ENCODE peak calls at places on chromosomes 2 and 18, in ten cellular contexts. U, R, T, K, J, Q, O, A, P and F are unnamed samples. For H3K27me3, the result is how much of the 10 kb centered on the place peaks cover.

GRCh38 chr18:72155327-72155726 is 388.8 kb downstream of the CBLN2 start:
- DNase-seq in O (no peak), Q (no peak), U (peak), T (no peak), P (no peak), K (no peak), A (no peak), J (no peak), R (peak), F (peak)

GRCh38 chr2:71833855-71834554 is 313.7 kb downstream of the CYP26B1 start:
- DNase-seq in R (no peak), O (no peak), J (no peak), A (peak), K (no peak), P (peak), T (no peak), U (no peak), Q (peak), F (peak)

GRCh38 chr2:50444286-50444685 is 587.6 kb downstream of the NRXN1 start:
- DNase-seq in R (no peak), T (no peak), U (no peak), O (no peak), A (peak), Q (no peak), P (no peak), J (no peak), K (no peak), F (no peak)

GRCh38 chr18:74942319-74942910 is 266.5 kb downstream of the PTGR3 start:
- DNase-seq in O (no peak), Q (no peak), J (no peak), A (no peak), K (no peak), P (no peak), U (no peak), T (no peak), R (no peak), F (no peak)

GRCh38 chr2:228986961-228987360 is 284.1 kb downstream of the PID1 start:
- DNase-seq in J (no peak), P (no peak), U (no peak), K (no peak), Q (no peak), R (no peak), T (no peak), A (peak), O (no peak), F (no peak)

GRCh38 chr2:128801581-128801980 is 482.9 kb upstream of the HS6ST1 start:
- DNase-seq in U (no peak), R (no peak), T (no peak), J (no peak), P (no peak), K (no peak), A (no peak), O (no peak), Q (no peak), F (no peak)

GRCh38 chr2:227864161-227864756 is 7.2 kb upstream of the DAW1 start:
- DNase-seq in P (no peak), O (no peak), T (no peak), R (no peak), K (no peak), U (no peak), J (no peak), A (peak), Q (no peak), F (no peak)

GRCh38 chr2:241373449-241373848 is 17.4 kb downstream of the FARP2 start:
- DNase-seq in U (no peak), Q (no peak), K (no peak), O (no peak), R (no peak), T (no peak), J (no peak), A (no peak), P (no peak), F (no peak)

GRCh38 chr2:15715596-15715995 is 123.9 kb downstream of the DDX1 start:
- DNase-seq in R (no peak), U (no peak), Q (no peak), A (no peak), T (no peak), O (no peak), J (no peak), P (no peak), K (no peak), F (no peak)

GRCh38 chr2:101204400-101205095 is 48.1 kb upstream of the CNOT11 start:
- DNase-seq in P (no peak), T (no peak), K (no peak), R (no peak), Q (no peak), A (peak), O (no peak), U (no peak), J (no peak), F (no peak)

DNA sequence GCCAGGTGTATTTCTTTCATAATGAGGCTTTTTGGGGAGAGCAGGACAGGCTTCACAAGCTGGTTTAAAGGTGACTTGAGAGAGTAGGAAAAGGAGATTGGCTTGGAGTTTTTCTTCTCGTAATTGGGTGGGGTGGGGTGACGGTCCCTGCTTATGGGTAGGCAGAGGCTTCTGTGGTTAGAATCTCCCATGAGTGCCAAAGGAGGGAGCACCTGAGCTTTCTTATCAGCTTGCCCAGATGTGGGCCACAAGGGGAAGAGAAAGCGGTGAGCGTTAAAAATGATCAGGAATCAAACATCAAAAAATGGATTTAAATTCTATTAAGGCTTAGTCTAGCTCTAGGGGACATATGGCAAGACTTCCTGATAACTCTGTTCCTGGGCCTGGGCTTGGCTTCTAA is 9.7 kb upstream of the PNPT1 start:
- DNase-seq in J (no peak), U (no peak), A (no peak), T (no peak), O (no peak), R (no peak), K (no peak), P (no peak), Q (no peak), F (no peak)
- H3K27me3 ChIP-seq in J (under half), U (under half), A (under half), T (under half), O (under half), R (under half), K (under half), P (under half), Q (under half), F (under half)

GRCh38 chr2:11830708-11831301 is 84.4 kb downstream of the LPIN1 start:
- DNase-seq in P (no peak), Q (no peak), A (no peak), J (no peak), O (no peak), T (no peak), R (no peak), U (no peak), K (no peak), F (no peak)

GRCh38 chr2:11832531-11832930 is 86.1 kb downstream of the LPIN1 start:
- DNase-seq in Q (no peak), K (no peak), P (no peak), J (no peak), O (no peak), U (no peak), R (no peak), A (no peak), T (no peak), F (no peak)

GRCh38 chr2:11829324-11829946 is 83.0 kb downstream of the LPIN1 start:
- DNase-seq in P (no peak), J (peak), R (peak), Q (no peak), U (peak), O (peak), A (peak), K (peak), T (peak), F (peak)

GRCh38 chr2:11829947-11830707 is 83.7 kb downstream of the LPIN1 start:
- DNase-seq in K (peak), U (peak), R (peak), A (peak), T (peak), Q (no peak), O (peak), J (peak), P (peak), F (peak)

GRCh38 chr2:11831415-11831814 is 85.0 kb downstream of the LPIN1 start:
- DNase-seq in O (no peak), A (no peak), U (no peak), J (no peak), K (no peak), R (no peak), T (no peak), Q (no peak), P (no peak), F (no peak)
- H3K27me3 ChIP-seq in O (under half), A (under half), U (under half), J (under half), K (under half), R (under half), T (under half), Q (under half), P (under half), F (under half)

GRCh38 chr2:206277503-206277902 is 3.0 kb downstream of the ZDBF2 start:
- DNase-seq in K (no peak), P (no peak), A (no peak), Q (no peak), T (no peak), J (no peak), R (no peak), O (no peak), U (no peak), F (no peak)

GRCh38 chr2:206271066-206271465 is 3.4 kb upstream of the ZDBF2 start:
- DNase-seq in A (no peak), K (no peak), Q (no peak), J (no peak), P (no peak), T (no peak), O (no peak), R (no peak), U (no peak), F (no peak)

GRCh38 chr2:206275274-206276160 is 1.1 kb downstream of the ZDBF2 start:
- DNase-seq in U (no peak), P (no peak), T (no peak), J (no peak), A (peak), K (no peak), Q (no peak), O (no peak), R (no peak), F (peak)

GRCh38 chr2:206276169-206276927 is 1.9 kb downstream of the ZDBF2 start:
- DNase-seq in T (no peak), A (peak), U (no peak), Q (no peak), K (no peak), J (no peak), R (no peak), O (no peak), P (no peak), F (no peak)

GRCh38 chr2:206274434-206275273 is at the start of gene ZDBF2:
- DNase-seq in P (peak), U (peak), J (peak), O (peak), A (peak), K (no peak), R (peak), T (no peak), Q (no peak), F (peak)
- H3K27me3 ChIP-seq in P (half or more), U (under half), J (half or more), O (under half), A (under half), K (under half), R (under half), T (under half), Q (half or more), F (under half)

DNA sequence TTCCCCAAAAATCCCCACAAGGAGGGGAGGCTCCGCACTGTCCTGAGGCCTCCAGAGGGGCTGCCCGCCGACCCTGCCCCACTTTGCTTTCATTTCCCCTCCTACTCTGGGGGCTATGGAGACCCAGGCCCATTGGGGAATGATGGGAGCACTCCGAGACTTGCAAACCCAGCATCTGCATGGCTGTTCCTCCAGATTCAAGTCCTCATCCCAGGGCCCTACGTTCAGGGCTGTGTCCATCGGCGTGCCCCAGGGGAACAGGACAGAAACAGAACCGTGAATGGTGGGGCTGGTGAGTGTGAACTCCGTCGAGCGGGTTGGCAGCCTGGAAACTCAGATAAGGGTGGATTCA is 116.1 kb upstream of the HDAC4 start:
- DNase-seq in P (no peak), Q (no peak), T (no peak), R (no peak), J (peak), A (no peak), K (no peak), U (no peak), O (no peak), F (no peak)
- H3K27me3 ChIP-seq in P (under half), Q (under half), T (under half), R (under half), J (under half), A (under half), K (under half), U (under half), O (under half), F (under half)

GRCh38 chr2:222082201-222082600 is 216.6 kb downstream of the PAX3 start:
- DNase-seq in K (no peak), R (no peak), Q (no peak), U (no peak), T (no peak), J (no peak), P (no peak), A (no peak), O (no peak), F (no peak)
- H3K27me3 ChIP-seq in K (half or more), R (under half), Q (under half), U (under half), T (under half), J (under half), P (under half), A (under half), O (under half), F (under half)

DNA sequence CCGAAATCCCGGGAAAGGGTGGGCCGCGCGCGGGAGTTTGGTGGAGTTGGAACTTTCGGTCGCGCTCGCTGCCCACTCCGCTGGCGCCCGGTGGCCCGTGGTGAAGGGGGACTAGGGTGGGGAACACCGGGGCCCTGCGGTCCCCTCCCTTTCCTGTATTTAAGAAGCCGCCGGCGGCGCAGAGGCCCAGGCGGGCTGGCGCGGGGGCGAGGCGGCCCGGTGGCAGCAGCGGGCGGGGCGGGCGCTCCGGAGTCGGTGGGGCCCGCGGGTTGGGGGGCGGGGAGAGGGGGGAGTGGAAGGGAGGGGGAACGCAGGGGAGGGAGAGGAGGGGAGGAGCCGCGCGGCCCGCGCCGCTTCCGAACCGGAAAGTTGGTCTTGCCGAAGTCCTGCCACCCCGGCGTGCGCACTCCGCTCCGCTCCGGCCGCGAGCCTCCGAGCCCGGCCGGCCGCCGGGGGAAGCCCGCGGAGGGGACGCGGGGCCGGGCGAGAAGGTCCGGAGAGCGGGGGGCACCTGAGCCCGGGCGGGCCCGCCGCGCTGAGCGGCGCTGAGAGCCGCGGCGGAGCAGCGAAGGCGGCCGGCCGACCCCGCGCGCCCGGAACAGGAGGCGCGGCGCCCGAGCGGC is 449 bp upstream of the SALL3 start:
- DNase-seq in P (no peak), Q (no peak), T (no peak), U (peak), O (no peak), K (no peak), R (no peak), J (no peak), A (peak), F (no peak)
- H3K27me3 ChIP-seq in P (half or more), Q (half or more), T (under half), U (under half), O (under half), K (under half), R (under half), J (half or more), A (half or more), F (under half)

GRCh38 chr18:26703170-26703933 is 155.0 kb upstream of the KCTD1 start:
- DNase-seq in U (no peak), J (no peak), T (no peak), P (no peak), Q (no peak), K (no peak), A (no peak), R (no peak), O (no peak), F (peak)

GRCh38 chr18:26700728-26701127 is 152.4 kb upstream of the KCTD1 start:
- DNase-seq in O (no peak), A (no peak), Q (no peak), K (no peak), J (no peak), T (no peak), R (no peak), P (no peak), U (no peak), F (peak)

GRCh38 chr18:26697186-26697585 is 148.8 kb upstream of the KCTD1 start:
- DNase-seq in R (no peak), P (no peak), K (no peak), J (no peak), A (no peak), T (no peak), Q (no peak), O (no peak), U (no peak), F (no peak)

GRCh38 chr18:26702023-26702422 is 153.7 kb upstream of the KCTD1 start:
- DNase-seq in K (no peak), Q (no peak), U (no peak), R (no peak), O (no peak), T (no peak), J (no peak), A (no peak), P (no peak), F (peak)

DNA sequence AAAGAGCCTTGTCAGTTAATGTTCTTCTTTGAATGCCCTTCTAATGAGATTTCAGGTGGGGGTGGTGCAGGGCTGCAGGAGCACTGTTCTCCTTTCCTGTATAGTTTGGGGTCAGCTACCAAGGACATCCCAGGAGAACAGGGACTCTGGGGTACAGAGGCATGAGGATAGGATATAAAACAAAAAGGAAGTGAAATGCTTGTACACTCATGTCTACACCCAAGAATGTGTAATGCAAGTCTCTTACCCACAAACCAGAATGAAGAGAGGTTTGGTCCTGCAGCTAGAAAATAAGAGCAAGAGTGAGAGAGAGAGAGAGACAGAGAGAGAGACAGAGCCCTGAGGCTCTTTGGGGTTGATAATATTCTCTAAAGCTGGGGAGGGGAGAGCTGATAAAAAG is 151.8 kb upstream of the KCTD1 start:
- DNase-seq in O (no peak), P (no peak), Q (no peak), A (no peak), U (no peak), J (no peak), R (no peak), T (no peak), K (no peak), F (no peak)
- H3K27me3 ChIP-seq in O (under half), P (under half), Q (under half), A (under half), U (under half), J (under half), R (under half), T (under half), K (under half), F (under half)

GRCh38 chr18:31044926-31045325 is 2.4 kb upstream of the DSC3 start:
- DNase-seq in J (no peak), R (no peak), U (no peak), T (no peak), O (no peak), A (no peak), Q (no peak), P (no peak), K (no peak), F (no peak)
- H3K27me3 ChIP-seq in J (under half), R (under half), U (under half), T (under half), O (under half), A (under half), Q (under half), P (under half), K (under half), F (under half)

GRCh38 chr2:205686231-205687017 is 4.1 kb downstream of the NRP2 start:
- DNase-seq in R (no peak), Q (no peak), K (no peak), T (no peak), J (no peak), P (no peak), U (no peak), A (peak), O (no peak), F (peak)
- H3K27me3 ChIP-seq in R (under half), Q (under half), K (under half), T (under half), J (under half), P (half or more), U (under half), A (under half), O (under half), F (under half)

GRCh38 chr2:198880986-198881385 is 576.8 kb downstream of the SATB2 start:
- DNase-seq in O (no peak), U (no peak), J (no peak), A (no peak), P (no peak), Q (no peak), R (no peak), K (no peak), T (no peak), F (no peak)
- H3K27me3 ChIP-seq in O (under half), U (under half), J (under half), A (under half), P (under half), Q (under half), R (under half), K (under half), T (under half), F (under half)